ENCODE peak calls at places on chromosomes 13 and 19, in nine cellular contexts. B is body of pancreas, P is heart right ventricle, N is IMR-90, F is breast epithelium, D is transverse colon, W is A673, L is HCT116, H is neural progenitor cell. A is an unnamed sample. For H3K4me1, the result is how much of the 10 kb centered on the place peaks cover.

GRCh38 chr13:114025432-114026127 is 51.7 kb upstream of the C13orf46 start:
- DNase-seq in F (no peak), L (no peak), H (peak), N (peak), B (no peak), D (peak), W (no peak), P (peak), A (no peak)

GRCh38 chr13:112844879-112845278 is 124.1 kb upstream of the MCF2L start:
- DNase-seq in B (no peak), W (no peak), H (no peak), L (no peak), P (no peak), D (no peak), N (no peak), F (no peak), A (no peak)

GRCh38 chr13:39051157-39051556 is 12.9 kb downstream of the NHLRC3 start:
- DNase-seq in L (peak), D (no peak), W (peak), N (peak), H (peak), F (no peak), B (no peak), P (no peak), A (no peak)

GRCh38 chr19:46892252-46893179 is 31.7 kb downstream of the ARHGAP35 start:
- DNase-seq in B (no peak), N (no peak), L (no peak), D (no peak), F (no peak), H (no peak), P (no peak), W (no peak), A (no peak)

GRCh38 chr19:54311486-54311885 is 1.5 kb downstream of the LILRA5 start:
- DNase-seq in D (no peak), L (no peak), P (no peak), B (no peak), W (no peak), H (no peak), F (no peak), N (no peak), A (no peak)

GRCh38 chr13:91609353-91609752 is 210.9 kb downstream of the GPC5 start:
- DNase-seq in H (no peak), N (peak), W (no peak), L (no peak), P (no peak), F (no peak), D (no peak), B (no peak), A (no peak)

GRCh38 chr19:14528419-14529253 is 758 bp upstream of the TECR start:
- DNase-seq in B (no peak), H (no peak), W (no peak), D (no peak), P (peak), N (no peak), F (peak), L (no peak), A (no peak)

GRCh38 chr19:29495091-29495490 is 30.7 kb upstream of the VSTM2B start:
- DNase-seq in W (no peak), N (no peak), D (no peak), H (no peak), L (no peak), P (no peak), B (no peak), F (no peak), A (no peak)

GRCh38 chr13:76667551-76667950 is 218.7 kb downstream of the KCTD12 start:
- DNase-seq in H (no peak), P (no peak), N (peak), L (no peak), W (peak), F (no peak), D (no peak), B (no peak), A (no peak)

GRCh38 chr13:102142473-102142826 is 259.4 kb downstream of the FGF14 start:
- DNase-seq in D (no peak), P (no peak), W (no peak), L (no peak), B (no peak), H (no peak), F (no peak), N (no peak), A (no peak)

GRCh38 chr13:95492044-95492801 is 60.3 kb upstream of the CLDN10 start:
- DNase-seq in B (no peak), W (no peak), P (no peak), H (peak), N (no peak), F (no peak), L (no peak), D (peak), A (no peak)

GRCh38 chr19:33514885-33515485 is 6.6 kb downstream of the PEPD start:
- DNase-seq in L (no peak), W (no peak), N (peak), B (no peak), D (peak), F (no peak), P (peak), H (no peak), A (peak)

GRCh38 chr13:36882829-36883390 is 37.1 kb downstream of the SMAD9 start:
- DNase-seq in H (no peak), B (no peak), W (no peak), L (no peak), F (no peak), D (no peak), P (no peak), N (no peak), A (no peak)

GRCh38 chr13:109243311-109243951 is 543.0 kb downstream of the IRS2 start:
- DNase-seq in F (peak), B (no peak), N (peak), P (no peak), H (no peak), D (no peak), W (peak), L (peak), A (no peak)

GRCh38 chr13:43087960-43088580 is 64.7 kb downstream of the DNAJC15 start:
- DNase-seq in F (no peak), N (peak), B (no peak), W (no peak), P (no peak), L (no peak), H (no peak), D (no peak), A (no peak)

GRCh38 chr19:51821921-51822716 is 27.2 kb downstream of the FPR3 start:
- DNase-seq in L (no peak), H (no peak), B (no peak), P (no peak), N (no peak), W (no peak), F (no peak), D (no peak), A (no peak)

GRCh38 chr13:59906413-59907027 is 257.2 kb downstream of the DIAPH3 start:
- DNase-seq in L (peak), F (no peak), D (no peak), B (no peak), W (peak), H (peak), P (no peak), N (peak), A (no peak)

GRCh38 chr13:73092831-73093230 is 34.0 kb downstream of the KLF5 start:
- DNase-seq in L (no peak), B (no peak), P (no peak), H (no peak), F (no peak), D (no peak), W (no peak), N (no peak), A (peak)

GRCh38 chr19:3496392-3497273 is 3.8 kb downstream of the DOHH start:
- DNase-seq in L (no peak), P (no peak), W (no peak), N (no peak), F (no peak), B (no peak), H (no peak), D (no peak), A (no peak)
- TF ChIP-seq CTCF in L (no peak), P (no peak), W (no peak), N (no peak), F (no peak), B (no peak), H (no peak), D (no peak), A (no peak)

GRCh38 chr19:11197291-11198174 is at the start of gene KANK2:
- DNase-seq in F (peak), P (peak), L (peak), D (peak), W (peak), H (peak), N (peak), B (peak), A (peak)

GRCh38 chr19:11195169-11195568 is 2.2 kb downstream of the KANK2 start:
- DNase-seq in L (no peak), H (no peak), F (no peak), D (no peak), B (no peak), W (no peak), P (peak), N (peak), A (no peak)

GRCh38 chr19:11195681-11196080 is 1.7 kb downstream of the KANK2 start:
- DNase-seq in B (no peak), N (no peak), D (no peak), W (no peak), P (no peak), F (no peak), L (no peak), H (no peak), A (no peak)

GRCh38 chr19:11198175-11198534 is 810 bp upstream of the KANK2 start:
- DNase-seq in L (no peak), B (no peak), D (no peak), F (no peak), N (no peak), W (no peak), H (no peak), P (no peak), A (no peak)

GRCh38 chr19:11196406-11197287 is 698 bp downstream of the KANK2 start:
- DNase-seq in L (no peak), N (peak), W (peak), D (peak), B (peak), F (no peak), P (peak), H (peak), A (no peak)
- H3K4me1 ChIP-seq in L (under half), N (under half), W (under half), D (under half), B (under half), F (under half), P (under half), H (under half), A (under half)

DNA sequence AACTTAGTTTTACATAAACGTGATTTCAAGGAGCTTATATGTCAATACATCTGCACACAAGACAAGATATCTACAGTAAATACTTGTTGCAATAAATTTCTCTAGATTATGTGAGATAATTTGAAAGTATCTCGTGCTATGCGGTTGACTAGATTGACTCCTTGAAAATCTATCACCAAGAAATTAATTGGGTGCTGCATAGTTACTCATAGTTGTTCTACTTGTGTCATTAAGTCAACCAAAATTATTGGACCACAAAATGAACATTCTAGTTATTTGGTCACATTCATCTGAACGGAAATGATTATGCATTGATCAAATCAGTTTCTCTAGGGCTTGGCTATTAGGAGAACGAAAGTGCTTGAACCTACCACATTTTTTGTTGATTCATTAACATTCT is 2291.5 kb downstream of the PCDH9 start:
- DNase-seq in W (no peak), F (no peak), L (no peak), B (no peak), H (no peak), P (no peak), D (no peak), N (no peak), A (no peak)
- H3K27ac ChIP-seq in W (no peak), F (no peak), L (no peak), B (no peak), H (no peak), P (no peak), D (no peak), N (no peak), A (no peak)

DNA sequence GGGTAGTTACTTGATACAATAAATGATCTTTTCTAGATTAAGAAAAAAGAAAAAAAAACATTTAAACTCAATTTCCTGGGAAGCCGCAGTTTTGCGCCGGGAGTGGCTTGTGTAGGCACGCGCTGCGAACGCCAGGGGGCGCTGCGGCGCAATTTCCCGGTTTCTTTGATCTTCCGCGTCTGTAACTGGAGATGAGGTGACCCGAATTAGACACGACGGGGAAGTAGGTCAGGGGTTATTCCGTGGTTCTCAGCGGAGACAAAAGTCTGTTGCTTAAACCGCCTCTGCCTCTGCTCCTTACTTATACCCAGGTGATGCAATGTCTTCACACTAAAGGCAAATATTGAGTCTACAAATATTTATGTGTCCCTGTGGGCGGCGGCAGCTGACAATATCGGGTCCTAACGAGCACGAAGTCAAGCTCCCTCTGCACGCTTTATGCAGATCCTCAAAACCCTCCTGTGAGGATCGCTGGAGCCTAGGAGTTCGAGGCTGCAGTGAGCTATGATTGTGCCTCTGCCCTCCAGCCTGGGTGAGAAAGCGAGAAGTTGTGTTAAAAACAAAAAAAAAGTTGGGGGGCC is 15.2 kb downstream of the STXBP2 start:
- DNase-seq in W (peak), P (peak), F (peak), L (peak), H (peak), D (peak), N (peak), B (peak), A (peak)
- TF ChIP-seq CTCF in W (peak), P (peak), F (peak), L (peak), H (peak), D (peak), N (peak), B (peak), A (peak)

GRCh38 chr19:2217591-2217990 is 18.5 kb downstream of the PLEKHJ1 start:
- DNase-seq in D (no peak), H (no peak), F (no peak), P (no peak), W (no peak), N (no peak), B (no peak), L (no peak), A (no peak)
- H3K4me1 ChIP-seq in D (under half), H (under half), F (under half), P (under half), W (under half), N (under half), B (under half), L (under half), A (under half)

GRCh38 chr13:64127856-64128255 is 2712.2 kb upstream of the PCDH20 start:
- DNase-seq in F (no peak), W (no peak), L (no peak), N (no peak), P (no peak), D (no peak), H (no peak), B (no peak), A (no peak)
- H3K27ac ChIP-seq in F (no peak), W (peak), L (no peak), N (no peak), P (no peak), D (no peak), H (no peak), B (no peak), A (no peak)

DNA sequence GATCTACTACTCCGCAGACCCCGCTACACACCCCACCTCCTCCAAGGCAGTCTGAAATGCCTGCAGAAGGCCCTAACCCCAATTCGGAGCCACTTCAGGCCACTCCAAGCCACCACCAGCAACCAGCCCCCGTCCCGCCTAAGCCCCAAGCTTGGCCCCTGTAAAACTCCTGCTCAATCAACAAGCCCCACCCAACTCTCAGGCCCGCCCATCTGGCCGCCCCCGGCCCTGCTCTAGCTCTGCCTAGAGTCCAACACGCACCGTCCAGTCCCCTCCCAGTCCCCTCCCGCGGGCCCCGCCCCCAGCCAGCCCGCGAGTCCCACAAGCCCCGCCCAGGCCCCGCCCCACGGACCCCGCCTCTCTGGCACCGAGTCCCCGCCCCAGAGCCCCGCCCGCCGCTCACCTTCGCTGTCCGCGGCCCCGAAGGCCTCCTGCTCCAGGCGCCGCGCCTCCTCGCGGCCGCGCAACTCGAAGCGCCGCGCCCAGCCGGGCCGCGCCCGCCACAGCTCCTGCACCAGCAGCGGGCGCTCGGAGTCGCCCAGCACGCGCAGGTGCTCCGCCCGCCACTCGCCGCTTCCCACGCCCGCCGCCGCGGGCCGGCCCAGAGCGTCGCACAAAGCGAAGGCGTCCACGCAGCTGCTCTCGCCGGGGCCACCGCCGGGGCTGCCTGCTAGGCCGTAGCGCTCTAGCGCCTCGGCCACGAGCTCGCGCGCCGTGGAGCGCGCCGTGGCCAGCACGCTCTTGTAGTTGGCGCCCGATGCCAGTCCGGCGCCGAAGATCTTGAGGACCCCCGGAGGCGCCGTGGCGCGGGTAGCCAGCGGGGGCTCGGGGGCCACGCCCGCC is 1.6 kb downstream of the RASIP1 start:
- DNase-seq in N (peak), W (peak), P (peak), F (peak), D (peak), L (peak), H (peak), B (peak), A (peak)
- TF ChIP-seq CTCF in N (peak), W (peak), P (peak), F (no peak), D (peak), L (peak), H (peak), B (peak), A (peak)

GRCh38 chr19:18418725-18419194 is 438 bp upstream of the SSBP4 start:
- DNase-seq in N (no peak), P (no peak), H (no peak), L (no peak), B (peak), W (peak), F (no peak), D (peak), A (no peak)

GRCh38 chr19:18417250-18418033 is 1.8 kb upstream of the SSBP4 start:
- DNase-seq in F (no peak), D (peak), H (peak), W (peak), P (peak), L (no peak), B (peak), N (peak), A (peak)

GRCh38 chr19:18415177-18415867 is 3.9 kb upstream of the SSBP4 start:
- DNase-seq in H (no peak), D (peak), N (peak), L (no peak), B (no peak), P (peak), W (peak), F (peak), A (peak)

GRCh38 chr19:18418034-18418724 is 1.0 kb upstream of the SSBP4 start:
- DNase-seq in N (no peak), H (no peak), W (no peak), L (no peak), F (no peak), P (no peak), D (no peak), B (peak), A (no peak)

DNA sequence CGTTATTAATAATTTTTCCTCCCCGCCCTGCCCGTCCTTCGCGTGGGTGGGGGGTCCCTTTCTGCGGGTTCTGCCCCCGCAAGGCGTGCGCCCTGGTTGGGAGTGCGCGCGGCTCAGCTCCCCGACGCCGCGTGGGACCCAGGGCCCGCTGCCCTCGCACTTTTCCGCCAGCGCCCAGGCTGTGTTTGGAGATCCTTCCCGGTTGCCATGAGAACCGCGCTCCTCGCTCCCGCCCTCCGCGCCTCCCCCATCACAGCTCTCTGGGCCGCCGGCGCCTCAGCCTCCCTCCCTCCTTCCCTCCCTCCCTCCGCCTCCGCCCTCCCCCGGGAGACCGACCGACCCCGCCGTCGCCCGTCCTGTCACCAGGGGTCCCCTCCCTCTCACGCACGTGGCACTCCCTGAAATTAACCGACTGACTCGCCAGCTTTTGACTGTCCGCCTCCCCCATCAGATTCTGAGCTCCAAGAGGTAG is 2.4 kb upstream of the SSBP4 start:
- DNase-seq in F (peak), D (peak), H (peak), W (peak), L (no peak), N (peak), P (peak), B (peak), A (peak)
- H3K4me1 ChIP-seq in F (under half), D (half or more), H (under half), W (half or more), L (half or more), N (under half), P (under half), B (half or more), A (half or more)

DNA sequence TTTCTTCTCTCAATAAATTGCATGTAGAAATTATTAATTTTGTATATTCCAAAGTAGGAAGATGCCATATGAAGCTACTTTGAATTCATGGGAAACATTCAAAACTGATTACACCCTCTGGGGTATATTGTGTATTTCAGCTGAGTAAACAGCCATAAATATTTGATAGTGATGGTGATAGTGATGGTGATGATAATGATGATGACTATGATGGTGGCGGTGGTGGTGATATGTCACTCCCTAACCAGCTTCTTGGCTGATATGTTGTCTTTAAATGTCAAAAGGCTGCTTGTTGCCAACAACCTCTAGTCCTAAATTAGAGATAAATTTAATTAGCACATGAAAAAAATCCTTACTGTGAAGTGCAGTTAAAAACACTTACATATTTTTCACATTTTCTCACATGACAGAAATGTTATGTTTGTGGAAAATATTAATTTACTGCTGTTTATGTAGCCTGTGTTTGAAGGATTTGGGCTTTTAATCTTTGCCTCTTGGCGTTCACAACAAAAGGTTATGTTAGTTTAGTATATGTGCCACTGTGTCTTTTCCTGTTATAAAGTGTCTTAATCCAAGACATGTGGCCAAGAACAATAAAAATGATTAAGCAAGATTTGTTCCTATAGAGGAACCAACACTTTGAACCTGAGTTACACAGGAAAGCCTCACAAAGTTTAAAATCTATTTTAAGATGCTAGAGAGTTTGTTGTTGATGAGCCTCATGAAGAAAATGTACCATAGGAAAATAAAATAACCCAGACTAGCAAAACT is 102.2 kb downstream of the LRCH1 start:
- DNase-seq in B (no peak), P (no peak), L (no peak), F (no peak), W (peak), D (no peak), N (no peak), H (no peak), A (no peak)
- H3K27ac ChIP-seq in B (peak), P (peak), L (no peak), F (peak), W (peak), D (peak), N (no peak), H (no peak), A (no peak)